ENCODE peak calls at places on chromosomes 7 and 10, in ten cellular contexts. One of them, this sample, is unnamed.

GRCh38 chr7:98210513-98211220 is 572 bp upstream of the BHLHA15 start:
- DNase-seq in SK-N-SH: peak
- DNase-seq in brain microvascular endothelial cell: no peak
- DNase-seq in cardiac fibroblast: peak
- DNase-seq in ovary: no peak
- DNase-seq in kidney epithelial cell: no peak
- DNase-seq in CD4-positive, alpha-beta T cell: no peak
- DNase-seq in testis: no peak
- DNase-seq in HL-60: no peak
- DNase-seq in fibroblast of lung: no peak
- DNase-seq in this sample: no peak

GRCh38 chr7:112735261-112735660 is 54.9 kb downstream of the TMEM168 start:
- DNase-seq in SK-N-SH: no peak
- DNase-seq in brain microvascular endothelial cell: no peak
- DNase-seq in cardiac fibroblast: no peak
- DNase-seq in ovary: no peak
- DNase-seq in kidney epithelial cell: no peak
- DNase-seq in CD4-positive, alpha-beta T cell: no peak
- DNase-seq in testis: no peak
- DNase-seq in HL-60: no peak
- DNase-seq in fibroblast of lung: no peak
- DNase-seq in this sample: no peak

GRCh38 chr7:111198255-111198654 is 107.3 kb downstream of the LRRN3 start:
- DNase-seq in SK-N-SH: no peak
- DNase-seq in brain microvascular endothelial cell: peak
- DNase-seq in cardiac fibroblast: peak
- DNase-seq in ovary: no peak
- DNase-seq in kidney epithelial cell: peak
- DNase-seq in CD4-positive, alpha-beta T cell: no peak
- DNase-seq in testis: no peak
- DNase-seq in HL-60: no peak
- DNase-seq in fibroblast of lung: peak
- DNase-seq in this sample: no peak

GRCh38 chr7:22723171-22723601 is 3.8 kb upstream of the IL6 start:
- DNase-seq in SK-N-SH: no peak
- DNase-seq in brain microvascular endothelial cell: peak
- DNase-seq in cardiac fibroblast: peak
- DNase-seq in ovary: no peak
- DNase-seq in kidney epithelial cell: no peak
- DNase-seq in CD4-positive, alpha-beta T cell: no peak
- DNase-seq in testis: peak
- DNase-seq in HL-60: no peak
- DNase-seq in fibroblast of lung: peak
- DNase-seq in this sample: no peak

GRCh38 chr7:16462618-16463017 is 2.9 kb downstream of the SOSTDC1 start:
- DNase-seq in SK-N-SH: no peak
- DNase-seq in brain microvascular endothelial cell: no peak
- DNase-seq in cardiac fibroblast: no peak
- DNase-seq in ovary: no peak
- DNase-seq in kidney epithelial cell: no peak
- DNase-seq in CD4-positive, alpha-beta T cell: no peak
- DNase-seq in testis: no peak
- DNase-seq in HL-60: no peak
- DNase-seq in fibroblast of lung: no peak
- DNase-seq in this sample: no peak

GRCh38 chr7:143405671-143406352 is 2.8 kb downstream of the EPHA1 start:
- DNase-seq in SK-N-SH: no peak
- DNase-seq in brain microvascular endothelial cell: no peak
- DNase-seq in cardiac fibroblast: no peak
- DNase-seq in ovary: no peak
- DNase-seq in kidney epithelial cell: no peak
- DNase-seq in CD4-positive, alpha-beta T cell: no peak
- DNase-seq in testis: no peak
- DNase-seq in HL-60: no peak
- DNase-seq in fibroblast of lung: peak
- DNase-seq in this sample: no peak

GRCh38 chr10:27713906-27714305 is 31.7 kb downstream of the MKX start:
- DNase-seq in SK-N-SH: no peak
- DNase-seq in brain microvascular endothelial cell: no peak
- DNase-seq in cardiac fibroblast: no peak
- DNase-seq in ovary: no peak
- DNase-seq in kidney epithelial cell: no peak
- DNase-seq in CD4-positive, alpha-beta T cell: no peak
- DNase-seq in testis: no peak
- DNase-seq in HL-60: no peak
- DNase-seq in fibroblast of lung: peak
- DNase-seq in this sample: no peak

GRCh38 chr7:6178273-6179029 is 94.0 kb downstream of the CYTH3 start:
- DNase-seq in SK-N-SH: no peak
- DNase-seq in brain microvascular endothelial cell: no peak
- DNase-seq in cardiac fibroblast: no peak
- DNase-seq in ovary: no peak
- DNase-seq in kidney epithelial cell: no peak
- DNase-seq in CD4-positive, alpha-beta T cell: no peak
- DNase-seq in testis: no peak
- DNase-seq in HL-60: no peak
- DNase-seq in fibroblast of lung: no peak
- DNase-seq in this sample: no peak

GRCh38 chr7:136807598-136807997 is 60.9 kb upstream of the CHRM2 start:
- DNase-seq in SK-N-SH: peak
- DNase-seq in brain microvascular endothelial cell: no peak
- DNase-seq in cardiac fibroblast: no peak
- DNase-seq in ovary: no peak
- DNase-seq in kidney epithelial cell: no peak
- DNase-seq in CD4-positive, alpha-beta T cell: no peak
- DNase-seq in testis: no peak
- DNase-seq in HL-60: no peak
- DNase-seq in fibroblast of lung: no peak
- DNase-seq in this sample: no peak
- TF ChIP-seq CTCF in SK-N-SH: no peak
- TF ChIP-seq CTCF in brain microvascular endothelial cell: peak
- TF ChIP-seq CTCF in cardiac fibroblast: no peak
- TF ChIP-seq CTCF in ovary: no peak
- TF ChIP-seq CTCF in kidney epithelial cell: no peak
- TF ChIP-seq CTCF in CD4-positive, alpha-beta T cell: no peak
- TF ChIP-seq CTCF in testis: no peak
- TF ChIP-seq CTCF in HL-60: no peak
- TF ChIP-seq CTCF in fibroblast of lung: no peak
- TF ChIP-seq CTCF in this sample: no peak

GRCh38 chr7:151340794-151341356 is 737 bp upstream of the NUB1 start:
- DNase-seq in SK-N-SH: no peak
- DNase-seq in brain microvascular endothelial cell: no peak
- DNase-seq in cardiac fibroblast: no peak
- DNase-seq in ovary: no peak
- DNase-seq in kidney epithelial cell: no peak
- DNase-seq in CD4-positive, alpha-beta T cell: no peak
- DNase-seq in testis: no peak
- DNase-seq in HL-60: no peak
- DNase-seq in fibroblast of lung: no peak
- DNase-seq in this sample: no peak

GRCh38 chr7:151343516-151343915 is 1.9 kb downstream of the NUB1 start:
- DNase-seq in SK-N-SH: no peak
- DNase-seq in brain microvascular endothelial cell: no peak
- DNase-seq in cardiac fibroblast: no peak
- DNase-seq in ovary: no peak
- DNase-seq in kidney epithelial cell: no peak
- DNase-seq in CD4-positive, alpha-beta T cell: no peak
- DNase-seq in testis: no peak
- DNase-seq in HL-60: no peak
- DNase-seq in fibroblast of lung: no peak
- DNase-seq in this sample: no peak

GRCh38 chr7:151341357-151342101 is at the start of gene NUB1:
- DNase-seq in SK-N-SH: peak
- DNase-seq in brain microvascular endothelial cell: peak
- DNase-seq in cardiac fibroblast: peak
- DNase-seq in ovary: peak
- DNase-seq in kidney epithelial cell: peak
- DNase-seq in CD4-positive, alpha-beta T cell: peak
- DNase-seq in testis: peak
- DNase-seq in HL-60: peak
- DNase-seq in fibroblast of lung: peak
- DNase-seq in this sample: peak

GRCh38 chr7:151342811-151343210 is 1.2 kb downstream of the NUB1 start:
- DNase-seq in SK-N-SH: peak
- DNase-seq in brain microvascular endothelial cell: no peak
- DNase-seq in cardiac fibroblast: no peak
- DNase-seq in ovary: no peak
- DNase-seq in kidney epithelial cell: no peak
- DNase-seq in CD4-positive, alpha-beta T cell: no peak
- DNase-seq in testis: no peak
- DNase-seq in HL-60: no peak
- DNase-seq in fibroblast of lung: no peak
- DNase-seq in this sample: no peak

DNA sequence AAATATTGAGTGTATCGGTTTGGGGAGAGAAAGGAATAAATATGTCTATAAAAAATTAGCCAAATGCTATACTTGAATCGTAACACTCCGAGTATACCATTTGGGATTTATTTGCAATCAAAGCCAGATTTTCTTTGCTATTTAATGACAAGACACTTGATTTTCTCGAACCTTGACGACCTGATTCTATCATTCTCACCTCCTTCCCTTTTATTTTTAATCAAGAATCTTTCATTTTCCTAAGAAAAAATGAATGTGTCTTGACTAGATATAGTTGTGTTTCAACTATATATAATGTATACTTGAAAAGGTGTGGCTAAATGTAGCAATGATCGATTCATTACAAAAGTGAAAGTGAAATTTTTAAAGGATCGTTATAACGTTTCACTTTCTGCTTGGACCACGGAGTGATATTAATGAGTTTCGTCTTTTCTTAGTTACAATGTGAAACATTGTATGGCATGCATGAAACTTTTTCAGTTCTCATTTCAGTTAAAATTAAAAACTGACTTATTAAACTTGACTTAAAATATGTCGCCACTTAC is 562 bp downstream of the NUB1 start:
- DNase-seq in SK-N-SH: no peak
- DNase-seq in brain microvascular endothelial cell: no peak
- DNase-seq in cardiac fibroblast: no peak
- DNase-seq in ovary: no peak
- DNase-seq in kidney epithelial cell: no peak
- DNase-seq in CD4-positive, alpha-beta T cell: no peak
- DNase-seq in testis: no peak
- DNase-seq in HL-60: no peak
- DNase-seq in fibroblast of lung: peak
- DNase-seq in this sample: no peak
- TF ChIP-seq CTCF in SK-N-SH: no peak
- TF ChIP-seq CTCF in brain microvascular endothelial cell: no peak
- TF ChIP-seq CTCF in cardiac fibroblast: no peak
- TF ChIP-seq CTCF in ovary: no peak
- TF ChIP-seq CTCF in kidney epithelial cell: no peak
- TF ChIP-seq CTCF in CD4-positive, alpha-beta T cell: no peak
- TF ChIP-seq CTCF in testis: no peak
- TF ChIP-seq CTCF in HL-60: no peak
- TF ChIP-seq CTCF in fibroblast of lung: no peak
- TF ChIP-seq CTCF in this sample: no peak

GRCh38 chr10:83922246-83922860 is 217.0 kb upstream of the GHITM start:
- DNase-seq in SK-N-SH: no peak
- DNase-seq in brain microvascular endothelial cell: no peak
- DNase-seq in cardiac fibroblast: no peak
- DNase-seq in ovary: no peak
- DNase-seq in kidney epithelial cell: no peak
- DNase-seq in CD4-positive, alpha-beta T cell: no peak
- DNase-seq in testis: no peak
- DNase-seq in HL-60: no peak
- DNase-seq in fibroblast of lung: no peak
- DNase-seq in this sample: no peak

GRCh38 chr10:83915801-83916200 is 223.5 kb upstream of the GHITM start:
- DNase-seq in SK-N-SH: no peak
- DNase-seq in brain microvascular endothelial cell: no peak
- DNase-seq in cardiac fibroblast: no peak
- DNase-seq in ovary: no peak
- DNase-seq in kidney epithelial cell: no peak
- DNase-seq in CD4-positive, alpha-beta T cell: no peak
- DNase-seq in testis: no peak
- DNase-seq in HL-60: no peak
- DNase-seq in fibroblast of lung: no peak
- DNase-seq in this sample: no peak

GRCh38 chr10:83919187-83919586 is 220.1 kb upstream of the GHITM start:
- DNase-seq in SK-N-SH: no peak
- DNase-seq in brain microvascular endothelial cell: no peak
- DNase-seq in cardiac fibroblast: no peak
- DNase-seq in ovary: no peak
- DNase-seq in kidney epithelial cell: no peak
- DNase-seq in CD4-positive, alpha-beta T cell: no peak
- DNase-seq in testis: no peak
- DNase-seq in HL-60: no peak
- DNase-seq in fibroblast of lung: no peak
- DNase-seq in this sample: no peak

DNA sequence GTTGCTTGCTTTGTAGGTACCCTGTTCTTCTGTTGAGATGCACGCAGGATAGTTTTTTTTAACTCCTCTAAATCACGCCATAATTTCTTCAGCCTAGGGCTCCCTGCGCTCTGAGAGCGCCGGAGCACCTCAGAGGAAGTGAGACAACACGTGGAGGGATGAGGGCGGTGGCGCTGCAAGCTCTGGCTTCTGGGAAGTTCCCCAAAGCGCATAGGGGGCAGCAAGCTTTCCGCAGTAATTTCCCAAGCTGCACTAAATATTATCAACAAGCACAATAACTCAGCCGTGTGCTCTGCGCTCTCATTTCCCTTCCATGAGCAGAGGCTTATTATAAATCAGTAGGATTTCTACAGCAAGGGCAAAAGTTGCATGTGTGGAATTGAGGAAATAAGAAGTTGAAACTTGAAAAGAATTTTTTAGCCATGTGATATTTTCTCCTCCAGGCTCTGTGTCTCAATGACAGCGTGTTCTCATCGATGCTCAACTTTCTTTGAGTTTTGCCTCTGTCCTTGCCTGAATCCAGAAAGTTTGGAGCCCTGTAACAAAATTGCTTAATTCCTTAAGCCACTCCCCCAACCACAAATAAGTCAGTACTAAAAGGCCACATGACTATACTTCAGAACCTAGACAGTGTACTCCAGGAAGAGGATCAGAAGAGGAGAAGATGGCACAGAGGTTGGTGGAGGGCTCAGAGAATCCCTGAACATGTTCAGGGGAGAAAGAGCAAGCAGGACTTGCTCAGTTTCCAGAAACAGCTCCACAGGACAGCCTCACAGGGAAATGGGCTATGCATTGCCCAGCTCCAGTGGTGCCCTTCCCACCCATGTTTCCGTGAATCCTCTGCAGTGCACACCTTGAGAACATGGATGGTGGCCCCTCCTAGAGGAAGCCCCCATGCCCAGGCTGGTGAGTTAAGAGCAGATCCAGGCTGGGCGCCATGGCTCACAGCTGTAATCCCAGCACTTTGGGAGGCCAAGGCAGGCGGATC is 221.5 kb upstream of the GHITM start:
- DNase-seq in SK-N-SH: no peak
- DNase-seq in brain microvascular endothelial cell: no peak
- DNase-seq in cardiac fibroblast: peak
- DNase-seq in ovary: no peak
- DNase-seq in kidney epithelial cell: no peak
- DNase-seq in CD4-positive, alpha-beta T cell: no peak
- DNase-seq in testis: peak
- DNase-seq in HL-60: peak
- DNase-seq in fibroblast of lung: no peak
- DNase-seq in this sample: no peak
- TF ChIP-seq CTCF in SK-N-SH: no peak
- TF ChIP-seq CTCF in brain microvascular endothelial cell: no peak
- TF ChIP-seq CTCF in cardiac fibroblast: no peak
- TF ChIP-seq CTCF in ovary: no peak
- TF ChIP-seq CTCF in kidney epithelial cell: peak
- TF ChIP-seq CTCF in CD4-positive, alpha-beta T cell: no peak
- TF ChIP-seq CTCF in testis: no peak
- TF ChIP-seq CTCF in HL-60: peak
- TF ChIP-seq CTCF in fibroblast of lung: no peak
- TF ChIP-seq CTCF in this sample: no peak

GRCh38 chr10:4708123-4708759 is 117.8 kb upstream of the AKR1E2 start:
- DNase-seq in SK-N-SH: no peak
- DNase-seq in brain microvascular endothelial cell: no peak
- DNase-seq in cardiac fibroblast: no peak
- DNase-seq in ovary: no peak
- DNase-seq in kidney epithelial cell: no peak
- DNase-seq in CD4-positive, alpha-beta T cell: no peak
- DNase-seq in testis: no peak
- DNase-seq in HL-60: no peak
- DNase-seq in fibroblast of lung: no peak
- DNase-seq in this sample: no peak
- TF ChIP-seq CTCF in SK-N-SH: peak
- TF ChIP-seq CTCF in brain microvascular endothelial cell: peak
- TF ChIP-seq CTCF in cardiac fibroblast: peak
- TF ChIP-seq CTCF in ovary: no peak
- TF ChIP-seq CTCF in kidney epithelial cell: peak
- TF ChIP-seq CTCF in CD4-positive, alpha-beta T cell: no peak
- TF ChIP-seq CTCF in testis: no peak
- TF ChIP-seq CTCF in HL-60: peak
- TF ChIP-seq CTCF in fibroblast of lung: peak
- TF ChIP-seq CTCF in this sample: no peak